ENCODE peak calls at places on chromosomes 16 and 17, in five cellular contexts. B is neuronal stem cell, I is endothelial cell of umbilical vein, A is GM23248, Y is mesendoderm. Q is an unnamed sample.
A peak's percentile ranks its signal among the peaks of the same experiment; 100 is the strongest.

GRCh38 chr17:65588194-65588808 is 26.9 kb upstream of the AXIN2 start:
- DNase-seq in Y (peak; percentile 72), I (no peak), B (no peak), A (no peak), Q (peak; percentile 37)

GRCh38 chr16:51762081-51762995 is 611.3 kb upstream of the SALL1 start:
- DNase-seq in A (peak; percentile 89), Y (peak; percentile 62), B (peak; percentile 83), I (peak; percentile 36), Q (peak; percentile 91)

GRCh38 chr17:1312261-1312870 is 32.9 kb downstream of the TRARG1 start:
- DNase-seq in B (peak; percentile 45), I (no peak), A (no peak), Y (peak; percentile 72), Q (no peak)

GRCh38 chr17:49836111-49837030 is 11.5 kb downstream of the TAC4 start:
- DNase-seq in B (no peak), I (peak; percentile 94), Y (peak; percentile 47), A (peak; percentile 28), Q (no peak)

GRCh38 chr17:47802341-47803022 is 19.1 kb downstream of the OSBPL7 start:
- DNase-seq in B (no peak), A (peak; percentile 73), Y (peak; percentile 74), I (peak; percentile 36), Q (no peak)

GRCh38 chr16:1993731-1994131 is 4.0 kb downstream of the SYNGR3 start:
- DNase-seq in B (no peak), Y (no peak), A (peak; percentile 66), I (no peak), Q (peak; percentile 86)

GRCh38 chr17:32319548-32319905 is 22.4 kb downstream of the C17orf75 start:
- DNase-seq in B (peak; percentile 61), Y (peak; percentile 79), A (peak; percentile 72), I (peak; percentile 57), Q (peak; percentile 86)

GRCh38 chr17:4559139-4559791 is 1.1 kb downstream of the GGT6 start:
- DNase-seq in B (no peak), I (no peak), A (no peak), Y (no peak), Q (peak; percentile 69)

GRCh38 chr17:47649972-47650524 is 329 bp downstream of the KPNB1 start:
- DNase-seq in Y (peak; percentile 77), B (peak; percentile 67), A (no peak), I (no peak), Q (peak; percentile 89)

GRCh38 chr16:24174504-24174903 is 81.6 kb upstream of the CACNG3 start:
- DNase-seq in I (no peak), B (no peak), A (no peak), Y (no peak), Q (no peak)

GRCh38 chr16:24935336-24935735 is 79.8 kb downstream of the ARHGAP17 start:
- DNase-seq in B (no peak), A (no peak), I (no peak), Y (no peak), Q (no peak)

GRCh38 chr16:2335286-2335895 is 5.1 kb downstream of the ABCA3 start:
- DNase-seq in I (no peak), A (no peak), Y (no peak), B (no peak), Q (no peak)

GRCh38 chr17:28368306-28368831 is 1.7 kb downstream of the VTN start:
- DNase-seq in A (no peak), B (no peak), Y (no peak), I (no peak), Q (no peak)

GRCh38 chr16:85777583-85778310 is 21.6 kb downstream of the EMC8 start:
- DNase-seq in Y (no peak), I (no peak), B (no peak), A (peak; percentile 6), Q (peak; percentile 15)

GRCh38 chr17:77036841-77037381 is 103.9 kb upstream of the SEC14L1 start:
- DNase-seq in B (no peak), A (no peak), I (no peak), Y (no peak), Q (no peak)

GRCh38 chr17:61361084-61361483 is 38.6 kb upstream of the TBX2 start:
- DNase-seq in B (no peak), Y (no peak), A (peak; percentile 80), I (no peak), Q (no peak)

GRCh38 chr16:29011112-29011511 is 26.3 kb downstream of the LAT start:
- DNase-seq in Y (peak; percentile 59), I (no peak), B (no peak), A (no peak), Q (no peak)

GRCh38 chr17:57911834-57912673 is 43.2 kb downstream of the CUEDC1 start:
- DNase-seq in Y (no peak), A (peak; percentile 44), B (peak; percentile 73), I (peak; percentile 89), Q (peak; percentile 94)

GRCh38 chr17:80457236-80457856 is 19.1 kb downstream of the NPTX1 start:
- DNase-seq in I (no peak), A (no peak), B (no peak), Y (no peak), Q (no peak)

GRCh38 chr17:64420143-64420670 is 28.7 kb upstream of the MILR1 start:
- DNase-seq in B (peak; percentile 63), I (peak; percentile 76), A (peak; percentile 85), Y (peak; percentile 76), Q (no peak)

GRCh38 chr16:68480084-68480995 is 32.0 kb upstream of the SMPD3 start:
- DNase-seq in B (no peak), A (no peak), I (no peak), Y (no peak), Q (no peak)

GRCh38 chr16:56351481-56351880 is 73.9 kb downstream of the AMFR start:
- DNase-seq in A (no peak), I (no peak), Y (no peak), B (no peak), Q (no peak)

GRCh38 chr16:69890891-69891282 is 60.2 kb upstream of the CLEC18A start:
- DNase-seq in B (no peak), I (no peak), A (no peak), Y (no peak), Q (no peak)

GRCh38 chr16:82481455-82481854 is 145.3 kb upstream of the CDH13 start:
- DNase-seq in Y (no peak), I (no peak), A (peak; percentile 24), B (no peak), Q (no peak)

GRCh38 chr17:68771867-68772515 is 170.8 kb upstream of the FAM20A start:
- DNase-seq in I (peak; percentile 82), Y (peak; percentile 76), A (peak; percentile 82), B (peak; percentile 24), Q (no peak)

GRCh38 chr16:10338426-10338825 is 47.4 kb upstream of the ATF7IP2 start:
- DNase-seq in I (no peak), A (no peak), B (no peak), Y (no peak), Q (no peak)

GRCh38 chr16:68234188-68235104 is 1.5 kb downstream of the ESRP2 start:
- DNase-seq in B (no peak), I (no peak), A (no peak), Y (peak; percentile 45), Q (peak; percentile 97)

GRCh38 chr16:27726621-27727275 is 176.8 kb downstream of the KATNIP start:
- DNase-seq in B (no peak), I (no peak), A (peak; percentile 61), Y (no peak), Q (peak; percentile 46)

GRCh38 chr16:57940382-57940966 is 30.5 kb downstream of the CNGB1 start:
- DNase-seq in A (no peak), Y (no peak), I (no peak), B (no peak), Q (no peak)

GRCh38 chr16:82629441-82630027 is 2.8 kb downstream of the CDH13 start:
- DNase-seq in Y (peak; percentile 93), A (peak; percentile 83), I (peak; percentile 93), B (no peak), Q (no peak)

GRCh38 chr16:85515830-85516397 is 97.2 kb upstream of the GSE1 start:
- DNase-seq in Y (no peak), B (no peak), A (peak; percentile 26), I (no peak), Q (peak; percentile 85)

GRCh38 chr17:32755045-32755805 is 121.7 kb downstream of the MYO1D start:
- DNase-seq in Y (peak; percentile 60), B (peak; percentile 39), A (peak; percentile 82), I (peak; percentile 84), Q (no peak)

GRCh38 chr17:2892305-2892971 is 96.2 kb downstream of the RAP1GAP2 start:
- DNase-seq in B (no peak), Y (peak; percentile 89), I (peak; percentile 19), A (peak; percentile 94), Q (no peak)

GRCh38 chr17:50379733-50380132 is 6.7 kb downstream of the EME1 start:
- DNase-seq in B (no peak), Y (no peak), A (no peak), I (no peak), Q (no peak)

GRCh38 chr17:44608732-44609435 is 47.4 kb upstream of the MEIOC start:
- DNase-seq in I (no peak), Y (peak; percentile 65), A (no peak), B (no peak), Q (peak; percentile 39)

GRCh38 chr16:1706386-1707192 is 594 bp downstream of the MAPK8IP3 start:
- DNase-seq in I (no peak), B (no peak), Y (peak; percentile 27), A (peak; percentile 73), Q (no peak)

GRCh38 chr16:55418586-55418985 is 60.4 kb upstream of the MMP2 start:
- DNase-seq in I (no peak), B (no peak), A (peak; percentile 30), Y (peak; percentile 48), Q (no peak)

GRCh38 chr16:11581677-11582076 is 5.0 kb downstream of the LITAF start:
- DNase-seq in B (no peak), I (no peak), A (no peak), Y (peak; percentile 70), Q (no peak)
- H3K9ac ChIP-seq in B (no peak overlapping the region), I (no peak overlapping the region), A (no peak overlapping the region), Y (no peak overlapping the region), Q (no peak overlapping the region)

GRCh38 chr16:75591001-75591852 is 25.0 kb downstream of the GABARAPL2 start:
- DNase-seq in Y (peak; percentile 72), A (peak; percentile 93), B (no peak), I (peak; percentile 52), Q (no peak)
- H3K4me3 ChIP-seq in Y (no peak overlapping the region), A (peak overlapping the region; percentile 38), B (no peak overlapping the region), I (no peak overlapping the region), Q (no peak overlapping the region)

DNA sequence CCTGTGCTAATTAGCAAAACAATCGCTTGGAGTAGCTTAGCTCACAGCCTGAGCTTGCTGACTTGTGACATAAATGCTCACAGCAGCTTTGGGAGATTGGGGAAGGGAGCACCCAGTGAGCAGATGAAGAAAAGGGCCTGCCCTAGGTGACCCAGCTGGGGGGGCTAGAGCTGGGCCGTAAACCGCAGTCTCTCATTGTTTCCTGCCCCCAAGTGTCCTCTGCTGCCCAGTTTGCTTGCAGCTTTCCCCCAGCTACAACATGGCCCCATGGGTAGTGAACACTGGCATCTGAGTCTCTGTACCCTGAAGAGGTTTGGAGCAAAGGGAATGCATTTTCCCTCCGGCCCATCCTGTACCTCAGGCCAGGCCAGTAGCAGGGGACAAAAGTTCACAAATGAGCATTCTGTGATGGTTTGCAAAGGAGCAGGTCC is 349.4 kb downstream of the SLC39A11 start:
- DNase-seq in A (no peak), I (no peak), Y (peak; percentile 49), B (no peak), Q (no peak)
- H3K9ac ChIP-seq in A (no peak overlapping the region), I (no peak overlapping the region), Y (no peak overlapping the region), B (no peak overlapping the region), Q (no peak overlapping the region)

DNA sequence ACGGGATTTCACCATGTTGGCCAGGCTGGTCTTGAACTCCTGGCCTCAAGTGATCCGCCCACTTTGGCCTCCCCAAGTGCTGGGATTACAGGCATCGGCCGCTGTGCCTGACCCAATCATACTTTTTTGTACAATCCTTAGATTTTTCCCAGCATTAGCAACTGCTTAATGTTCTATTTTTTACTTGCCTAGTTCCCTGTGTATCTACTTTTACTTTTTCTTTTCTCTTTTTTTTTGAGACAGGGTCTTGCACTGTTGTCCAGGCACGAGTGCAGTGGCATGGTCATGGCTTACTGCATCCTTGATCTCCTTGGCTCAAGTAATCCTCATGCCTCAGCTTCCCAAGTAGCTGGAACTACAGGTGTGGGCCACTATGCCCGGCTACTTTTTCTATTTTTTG is 9.5 kb downstream of the GRB2 start:
- DNase-seq in B (no peak), A (no peak), I (no peak), Y (no peak), Q (no peak)
- H3K4me3 ChIP-seq in B (no peak overlapping the region), A (no peak overlapping the region), I (no peak overlapping the region), Y (no peak overlapping the region), Q (no peak overlapping the region)

Q was measured in kidney.